ENCODE peak calls at places on chromosomes 3 and 15, in nine cellular contexts. One of them, this sample, is unnamed.

GRCh38 chr3:155618575-155618974 is 126.3 kb downstream of the PLCH1 start:
- DNase-seq in GM12891: no peak
- DNase-seq in stomach: no peak
- DNase-seq in Panc1: no peak
- DNase-seq in transverse colon: no peak
- DNase-seq in H1: no peak
- DNase-seq in SK-N-SH: no peak
- DNase-seq in GM23338: no peak
- DNase-seq in sigmoid colon: no peak
- DNase-seq in this sample: no peak

GRCh38 chr3:126005951-126006350 is 37.0 kb downstream of the ROPN1B start:
- DNase-seq in GM12891: no peak
- DNase-seq in H1: no peak
- DNase-seq in sigmoid colon: no peak
- DNase-seq in GM23338: no peak
- DNase-seq in stomach: no peak
- DNase-seq in Panc1: no peak
- DNase-seq in SK-N-SH: no peak
- DNase-seq in transverse colon: no peak
- DNase-seq in this sample: no peak

GRCh38 chr3:195094211-195094921 is 176.6 kb downstream of the XXYLT1 start:
- DNase-seq in SK-N-SH: no peak
- DNase-seq in transverse colon: peak
- DNase-seq in Panc1: no peak
- DNase-seq in H1: no peak
- DNase-seq in stomach: no peak
- DNase-seq in GM23338: peak
- DNase-seq in GM12891: peak
- DNase-seq in sigmoid colon: no peak
- DNase-seq in this sample: peak

GRCh38 chr3:186097663-186098451 is 11.0 kb downstream of the ETV5 start:
- DNase-seq in Panc1: no peak
- DNase-seq in SK-N-SH: peak
- DNase-seq in GM23338: peak
- DNase-seq in H1: peak
- DNase-seq in stomach: peak
- DNase-seq in transverse colon: peak
- DNase-seq in sigmoid colon: peak
- DNase-seq in GM12891: no peak
- DNase-seq in this sample: no peak

GRCh38 chr15:92655178-92655995 is at the start of gene FAM174B:
- DNase-seq in transverse colon: peak
- DNase-seq in Panc1: no peak
- DNase-seq in stomach: peak
- DNase-seq in GM12891: peak
- DNase-seq in sigmoid colon: peak
- DNase-seq in GM23338: peak
- DNase-seq in H1: peak
- DNase-seq in SK-N-SH: peak
- DNase-seq in this sample: peak

GRCh38 chr3:172751188-172751571 is 654 bp downstream of the ECT2 start:
- DNase-seq in Panc1: no peak
- DNase-seq in GM23338: no peak
- DNase-seq in SK-N-SH: peak
- DNase-seq in H1: no peak
- DNase-seq in stomach: no peak
- DNase-seq in transverse colon: no peak
- DNase-seq in sigmoid colon: no peak
- DNase-seq in GM12891: no peak
- DNase-seq in this sample: peak

GRCh38 chr3:194870394-194871110 is 184.9 kb downstream of the FAM43A start:
- DNase-seq in sigmoid colon: no peak
- DNase-seq in GM12891: no peak
- DNase-seq in H1: no peak
- DNase-seq in stomach: no peak
- DNase-seq in GM23338: no peak
- DNase-seq in Panc1: no peak
- DNase-seq in SK-N-SH: no peak
- DNase-seq in transverse colon: peak
- DNase-seq in this sample: no peak

GRCh38 chr3:45742432-45743089 is 53.4 kb downstream of the SACM1L start:
- DNase-seq in GM23338: no peak
- DNase-seq in sigmoid colon: no peak
- DNase-seq in GM12891: no peak
- DNase-seq in SK-N-SH: no peak
- DNase-seq in stomach: no peak
- DNase-seq in Panc1: no peak
- DNase-seq in transverse colon: no peak
- DNase-seq in H1: no peak
- DNase-seq in this sample: no peak

GRCh38 chr15:52796742-52797515 is 6.8 kb upstream of the ONECUT1 start:
- DNase-seq in GM12891: no peak
- DNase-seq in SK-N-SH: no peak
- DNase-seq in H1: no peak
- DNase-seq in GM23338: no peak
- DNase-seq in transverse colon: no peak
- DNase-seq in stomach: no peak
- DNase-seq in Panc1: no peak
- DNase-seq in sigmoid colon: no peak
- DNase-seq in this sample: no peak

GRCh38 chr15:52796228-52796521 is 6.0 kb upstream of the ONECUT1 start:
- DNase-seq in transverse colon: no peak
- DNase-seq in SK-N-SH: no peak
- DNase-seq in stomach: no peak
- DNase-seq in GM23338: no peak
- DNase-seq in sigmoid colon: no peak
- DNase-seq in H1: peak
- DNase-seq in GM12891: no peak
- DNase-seq in Panc1: no peak
- DNase-seq in this sample: no peak

GRCh38 chr15:52799145-52799811 is 9.1 kb upstream of the ONECUT1 start:
- DNase-seq in transverse colon: no peak
- DNase-seq in H1: no peak
- DNase-seq in Panc1: no peak
- DNase-seq in SK-N-SH: no peak
- DNase-seq in sigmoid colon: no peak
- DNase-seq in GM12891: no peak
- DNase-seq in stomach: no peak
- DNase-seq in GM23338: no peak
- DNase-seq in this sample: no peak

GRCh38 chr15:52798529-52799101 is 8.5 kb upstream of the ONECUT1 start:
- DNase-seq in transverse colon: no peak
- DNase-seq in Panc1: no peak
- DNase-seq in H1: peak
- DNase-seq in stomach: no peak
- DNase-seq in GM12891: no peak
- DNase-seq in GM23338: peak
- DNase-seq in sigmoid colon: no peak
- DNase-seq in SK-N-SH: no peak
- DNase-seq in this sample: no peak

DNA sequence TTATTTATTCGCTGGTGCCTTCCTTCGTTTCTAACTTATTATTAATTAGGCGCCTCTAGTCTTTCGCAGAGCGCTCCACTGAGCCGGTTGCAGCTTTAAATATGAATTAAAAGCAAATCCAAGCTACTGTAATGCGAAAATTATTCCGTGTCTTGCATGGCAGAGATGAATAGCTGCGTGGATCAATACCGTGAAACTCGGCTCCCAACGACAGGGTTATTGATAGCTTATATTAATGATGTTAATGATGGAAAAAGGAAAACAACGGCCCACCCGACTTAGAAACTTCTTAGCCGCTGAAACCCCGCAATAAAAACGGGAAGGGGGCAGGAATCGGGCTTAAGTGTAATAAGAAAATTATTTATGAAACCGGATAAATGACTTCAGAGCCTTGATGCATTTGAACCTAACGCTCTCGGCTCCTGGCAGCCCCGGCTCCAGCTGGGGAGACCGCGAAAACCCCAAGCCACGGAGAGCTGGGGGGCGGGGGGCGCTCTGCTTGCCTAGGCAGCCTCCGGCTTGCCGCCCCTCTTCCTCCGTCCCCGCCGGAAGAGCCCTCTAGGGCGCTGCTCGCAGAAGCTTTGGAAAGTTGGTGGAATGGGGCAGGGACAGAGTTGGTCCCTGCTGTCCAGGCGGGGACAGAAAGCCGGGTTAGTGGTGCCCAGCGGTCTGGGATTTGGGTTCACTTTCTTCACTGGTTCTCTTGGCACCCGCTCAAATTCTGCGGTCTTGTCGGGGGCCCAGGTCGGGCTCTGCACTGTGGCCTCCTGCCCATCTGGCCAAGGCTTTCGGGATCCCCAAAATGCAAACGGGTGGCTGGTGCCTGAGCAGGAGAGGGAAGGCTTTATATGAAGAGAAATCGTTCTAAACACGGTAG is 7.7 kb upstream of the ONECUT1 start:
- DNase-seq in SK-N-SH: no peak
- DNase-seq in sigmoid colon: no peak
- DNase-seq in H1: peak
- DNase-seq in stomach: no peak
- DNase-seq in transverse colon: no peak
- DNase-seq in GM12891: no peak
- DNase-seq in GM23338: peak
- DNase-seq in Panc1: no peak
- DNase-seq in this sample: no peak
- TF ChIP-seq POLR2AphosphoS5 in SK-N-SH: no peak
- TF ChIP-seq POLR2AphosphoS5 in sigmoid colon: no peak
- TF ChIP-seq POLR2AphosphoS5 in H1: no peak
- TF ChIP-seq POLR2AphosphoS5 in stomach: no peak
- TF ChIP-seq POLR2AphosphoS5 in transverse colon: no peak
- TF ChIP-seq POLR2AphosphoS5 in GM12891: no peak
- TF ChIP-seq POLR2AphosphoS5 in GM23338: peak
- TF ChIP-seq POLR2AphosphoS5 in Panc1: no peak
- TF ChIP-seq POLR2AphosphoS5 in this sample: no peak

DNA sequence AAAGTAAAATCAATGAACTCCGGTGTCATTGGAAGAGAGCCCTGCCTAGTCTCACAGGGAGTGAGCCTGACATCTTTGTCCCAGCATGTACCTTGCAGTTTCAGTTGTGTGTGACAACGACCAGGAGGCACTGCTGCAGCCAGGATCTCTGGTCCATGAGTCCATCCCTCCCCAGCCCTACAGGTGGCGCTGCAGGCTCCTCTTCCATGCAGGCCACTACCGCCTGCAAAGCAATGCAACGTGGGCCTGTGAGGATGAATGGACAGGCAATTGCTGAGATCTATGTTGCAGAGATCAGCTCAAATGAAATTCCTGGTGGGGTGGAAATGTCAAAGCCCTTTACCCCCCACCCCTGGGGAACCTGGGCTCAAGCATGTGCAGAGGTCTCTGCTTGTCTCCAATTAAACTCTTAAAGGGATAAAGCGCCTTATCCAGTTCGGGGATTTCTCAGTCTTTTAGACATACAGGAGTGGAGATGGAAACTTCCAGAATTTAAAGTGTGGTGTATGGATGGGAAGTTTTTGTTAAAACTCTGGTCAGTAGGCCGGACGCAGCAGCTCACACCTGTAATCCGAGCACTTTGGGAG is 35.8 kb downstream of the TKT start:
- DNase-seq in stomach: peak
- DNase-seq in H1: peak
- DNase-seq in sigmoid colon: peak
- DNase-seq in Panc1: peak
- DNase-seq in GM12891: peak
- DNase-seq in transverse colon: peak
- DNase-seq in GM23338: peak
- DNase-seq in SK-N-SH: peak
- DNase-seq in this sample: peak
- TF ChIP-seq POLR2AphosphoS5 in stomach: no peak
- TF ChIP-seq POLR2AphosphoS5 in H1: peak
- TF ChIP-seq POLR2AphosphoS5 in sigmoid colon: no peak
- TF ChIP-seq POLR2AphosphoS5 in Panc1: peak
- TF ChIP-seq POLR2AphosphoS5 in GM12891: no peak
- TF ChIP-seq POLR2AphosphoS5 in transverse colon: no peak
- TF ChIP-seq POLR2AphosphoS5 in GM23338: no peak
- TF ChIP-seq POLR2AphosphoS5 in SK-N-SH: peak
- TF ChIP-seq POLR2AphosphoS5 in this sample: no peak

GRCh38 chr3:107431298-107432012 is 54.2 kb downstream of the CCDC54 start:
- DNase-seq in transverse colon: peak
- DNase-seq in SK-N-SH: peak
- DNase-seq in GM12891: peak
- DNase-seq in Panc1: no peak
- DNase-seq in sigmoid colon: peak
- DNase-seq in GM23338: peak
- DNase-seq in H1: peak
- DNase-seq in stomach: peak
- DNase-seq in this sample: peak

GRCh38 chr3:107431048-107431297 is 53.7 kb downstream of the CCDC54 start:
- DNase-seq in GM12891: peak
- DNase-seq in GM23338: peak
- DNase-seq in stomach: no peak
- DNase-seq in H1: peak
- DNase-seq in SK-N-SH: no peak
- DNase-seq in sigmoid colon: peak
- DNase-seq in transverse colon: peak
- DNase-seq in Panc1: no peak
- DNase-seq in this sample: no peak

GRCh38 chr3:107430214-107431047 is 53.2 kb downstream of the CCDC54 start:
- DNase-seq in transverse colon: peak
- DNase-seq in Panc1: no peak
- DNase-seq in stomach: no peak
- DNase-seq in H1: no peak
- DNase-seq in GM23338: peak
- DNase-seq in SK-N-SH: peak
- DNase-seq in sigmoid colon: no peak
- DNase-seq in GM12891: no peak
- DNase-seq in this sample: no peak

GRCh38 chr3:107428051-107428858 is 51.0 kb downstream of the CCDC54 start:
- DNase-seq in GM23338: no peak
- DNase-seq in H1: no peak
- DNase-seq in SK-N-SH: no peak
- DNase-seq in transverse colon: no peak
- DNase-seq in Panc1: no peak
- DNase-seq in stomach: no peak
- DNase-seq in sigmoid colon: no peak
- DNase-seq in GM12891: no peak
- DNase-seq in this sample: no peak

DNA sequence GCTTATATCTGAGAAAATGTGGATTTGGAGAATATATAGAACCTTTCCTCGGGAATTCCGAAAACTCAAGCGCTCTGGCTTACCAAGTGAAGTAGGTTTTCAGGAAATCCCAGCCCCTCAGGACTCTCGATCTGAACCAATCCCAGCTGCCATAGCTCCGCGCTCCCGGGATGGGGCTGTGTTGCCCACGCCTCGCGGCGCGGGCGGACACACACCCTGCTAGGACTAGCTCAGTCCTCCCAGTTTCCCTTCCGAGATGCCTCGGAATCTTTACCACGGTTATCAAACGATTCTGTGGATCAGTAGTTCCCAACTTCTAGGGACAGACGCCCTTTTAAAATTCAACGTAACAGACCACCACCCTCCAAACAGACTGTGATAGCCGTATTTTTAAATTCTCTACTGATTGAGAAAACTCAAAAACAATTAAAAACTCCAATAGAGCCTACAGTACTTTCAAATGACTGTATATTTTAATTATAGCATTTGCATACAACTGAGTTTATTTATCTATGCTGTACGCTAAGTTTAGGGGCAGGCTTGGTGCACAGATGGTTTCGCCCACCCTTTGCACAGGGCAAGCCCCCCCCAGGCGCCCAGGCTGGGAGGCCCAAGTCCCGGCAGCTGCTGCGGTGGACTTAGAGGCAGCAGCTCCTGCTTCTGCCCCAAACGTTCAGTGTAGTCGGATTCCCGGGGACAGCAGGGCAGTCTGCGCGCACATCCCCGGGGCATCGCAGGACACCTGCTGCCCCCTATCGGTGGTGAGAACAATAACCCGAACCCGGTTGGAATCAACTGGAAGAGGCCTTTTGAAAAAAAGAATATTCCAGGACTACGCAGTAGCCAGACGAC is 52.3 kb downstream of the CCDC54 start:
- DNase-seq in SK-N-SH: peak
- DNase-seq in transverse colon: peak
- DNase-seq in Panc1: peak
- DNase-seq in GM12891: peak
- DNase-seq in H1: peak
- DNase-seq in stomach: peak
- DNase-seq in GM23338: peak
- DNase-seq in sigmoid colon: peak
- DNase-seq in this sample: peak
- TF ChIP-seq POLR2AphosphoS5 in SK-N-SH: no peak
- TF ChIP-seq POLR2AphosphoS5 in transverse colon: peak
- TF ChIP-seq POLR2AphosphoS5 in Panc1: no peak
- TF ChIP-seq POLR2AphosphoS5 in GM12891: no peak
- TF ChIP-seq POLR2AphosphoS5 in H1: no peak
- TF ChIP-seq POLR2AphosphoS5 in stomach: no peak
- TF ChIP-seq POLR2AphosphoS5 in GM23338: peak
- TF ChIP-seq POLR2AphosphoS5 in sigmoid colon: no peak
- TF ChIP-seq POLR2AphosphoS5 in this sample: no peak

GRCh38 chr15:66765478-66766281 is 63.6 kb downstream of the SMAD6 start:
- DNase-seq in stomach: peak
- DNase-seq in transverse colon: peak
- DNase-seq in H1: no peak
- DNase-seq in sigmoid colon: peak
- DNase-seq in Panc1: no peak
- DNase-seq in GM23338: no peak
- DNase-seq in SK-N-SH: peak
- DNase-seq in GM12891: no peak
- DNase-seq in this sample: no peak
- TF ChIP-seq POLR2AphosphoS5 in stomach: no peak
- TF ChIP-seq POLR2AphosphoS5 in transverse colon: no peak
- TF ChIP-seq POLR2AphosphoS5 in H1: no peak
- TF ChIP-seq POLR2AphosphoS5 in sigmoid colon: no peak
- TF ChIP-seq POLR2AphosphoS5 in Panc1: peak
- TF ChIP-seq POLR2AphosphoS5 in GM23338: no peak
- TF ChIP-seq POLR2AphosphoS5 in SK-N-SH: no peak
- TF ChIP-seq POLR2AphosphoS5 in GM12891: no peak
- TF ChIP-seq POLR2AphosphoS5 in this sample: no peak